ENCODE peak calls at places on chromosomes 11 and 22, in four cellular contexts. One of them, this sample, is unnamed.
A peak's percentile ranks its signal among the peaks of the same experiment; 100 is the strongest.

GRCh38 chr22:32407936-32408335 is 4.1 kb downstream of the RTCB start:
- DNase-seq in fibroblast of pulmonary artery: no peak
- DNase-seq in stomach: no peak
- DNase-seq in uterus: no peak
- DNase-seq in this sample: no peak

GRCh38 chr22:27207907-27208306 is 550.5 kb downstream of the MIAT start:
- DNase-seq in fibroblast of pulmonary artery: peak; percentile 43
- DNase-seq in stomach: no peak
- DNase-seq in uterus: no peak
- DNase-seq in this sample: no peak

GRCh38 chr11:130454495-130455262 is 6.2 kb downstream of the ADAMTS15 start:
- DNase-seq in fibroblast of pulmonary artery: no peak
- DNase-seq in stomach: no peak
- DNase-seq in uterus: no peak
- DNase-seq in this sample: no peak

GRCh38 chr11:69002101-69002742 is 10.8 kb downstream of the MRGPRF start:
- DNase-seq in uterus: no peak
- DNase-seq in fibroblast of pulmonary artery: no peak
- DNase-seq in stomach: no peak
- DNase-seq in this sample: no peak

GRCh38 chr11:11396290-11397042 is 43.4 kb upstream of the CSNK2A3 start:
- DNase-seq in stomach: no peak
- DNase-seq in fibroblast of pulmonary artery: peak; percentile 95
- DNase-seq in uterus: peak; percentile 70
- DNase-seq in this sample: no peak

GRCh38 chr11:75577198-75577597 is 15.1 kb downstream of the SERPINH1 start:
- DNase-seq in uterus: peak; percentile 66
- DNase-seq in fibroblast of pulmonary artery: no peak
- DNase-seq in stomach: peak; percentile 52
- DNase-seq in this sample: no peak

GRCh38 chr22:33605686-33606085 is 314.6 kb downstream of the LARGE1 start:
- DNase-seq in fibroblast of pulmonary artery: no peak
- DNase-seq in uterus: no peak
- DNase-seq in stomach: peak; percentile 70
- DNase-seq in this sample: no peak

GRCh38 chr22:21587803-21588611 is 20.5 kb downstream of the UBE2L3 start:
- DNase-seq in stomach: no peak
- DNase-seq in fibroblast of pulmonary artery: peak; percentile 34
- DNase-seq in uterus: no peak
- DNase-seq in this sample: no peak

GRCh38 chr11:123231263-123231662 is 36.2 kb upstream of the CLMP start:
- DNase-seq in fibroblast of pulmonary artery: peak; percentile 35
- DNase-seq in stomach: no peak
- DNase-seq in uterus: no peak
- DNase-seq in this sample: no peak

GRCh38 chr11:107713009-107713408 is 1.2 kb upstream of the SLN start:
- DNase-seq in uterus: no peak
- DNase-seq in fibroblast of pulmonary artery: no peak
- DNase-seq in stomach: no peak
- DNase-seq in this sample: no peak

GRCh38 chr22:38751422-38752346 is 4.1 kb downstream of the SUN2 start:
- DNase-seq in stomach: peak; percentile 63
- DNase-seq in uterus: no peak
- DNase-seq in fibroblast of pulmonary artery: no peak
- DNase-seq in this sample: no peak

GRCh38 chr22:47200273-47201051 is 438.0 kb downstream of the TBC1D22A start:
- DNase-seq in uterus: no peak
- DNase-seq in fibroblast of pulmonary artery: peak; percentile 32
- DNase-seq in stomach: peak; percentile 25
- DNase-seq in this sample: no peak

GRCh38 chr22:47199949-47200272 is 437.5 kb downstream of the TBC1D22A start:
- DNase-seq in fibroblast of pulmonary artery: no peak
- DNase-seq in uterus: no peak
- DNase-seq in stomach: no peak
- DNase-seq in this sample: no peak

GRCh38 chr22:47197735-47198500 is 435.5 kb downstream of the TBC1D22A start:
- DNase-seq in stomach: peak; percentile 20
- DNase-seq in fibroblast of pulmonary artery: no peak
- DNase-seq in uterus: no peak
- DNase-seq in this sample: no peak

GRCh38 chr22:47198801-47199251 is 436.4 kb downstream of the TBC1D22A start:
- DNase-seq in uterus: no peak
- DNase-seq in fibroblast of pulmonary artery: no peak
- DNase-seq in stomach: peak; percentile 21
- DNase-seq in this sample: peak; percentile 31

DNA sequence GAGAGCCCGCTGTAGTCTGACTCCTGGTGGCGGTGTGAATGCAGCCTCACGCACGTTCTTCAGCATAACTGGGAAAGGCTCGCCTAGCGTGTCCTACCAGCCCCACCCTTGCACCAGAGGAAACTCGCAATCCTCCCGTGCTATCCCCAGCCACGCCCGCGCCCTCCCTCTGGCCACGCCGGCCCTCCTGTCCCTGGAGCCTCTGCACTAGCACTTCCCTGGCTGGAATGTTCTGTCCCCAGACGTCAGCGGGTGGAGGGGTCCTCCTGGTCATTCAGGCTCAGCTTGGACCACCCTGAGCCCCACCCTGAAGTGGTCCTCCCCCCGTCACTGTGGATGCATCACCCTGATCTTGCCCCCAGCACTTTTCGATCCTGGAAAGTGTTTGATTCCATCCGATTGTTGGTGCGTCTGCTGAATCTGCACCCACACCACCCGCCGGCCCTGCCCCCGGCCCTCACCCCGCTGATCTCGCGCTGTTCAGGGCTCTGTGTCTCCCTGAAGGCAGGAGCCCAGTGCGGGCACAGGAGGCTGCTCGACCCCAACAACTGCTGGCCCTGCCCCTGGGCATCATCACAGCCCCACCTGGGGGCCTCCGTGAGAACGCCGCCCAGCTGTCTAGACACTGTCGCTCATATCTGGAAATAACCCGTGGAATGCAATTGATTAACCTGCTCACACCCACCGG is 437.0 kb downstream of the TBC1D22A start:
- DNase-seq in fibroblast of pulmonary artery: no peak
- DNase-seq in uterus: no peak
- DNase-seq in stomach: peak; percentile 21
- DNase-seq in this sample: peak; percentile 34
- TF ChIP-seq CTCF in fibroblast of pulmonary artery: no peak
- TF ChIP-seq CTCF in uterus: no peak
- TF ChIP-seq CTCF in stomach: no peak
- TF ChIP-seq CTCF in this sample: no peak

DNA sequence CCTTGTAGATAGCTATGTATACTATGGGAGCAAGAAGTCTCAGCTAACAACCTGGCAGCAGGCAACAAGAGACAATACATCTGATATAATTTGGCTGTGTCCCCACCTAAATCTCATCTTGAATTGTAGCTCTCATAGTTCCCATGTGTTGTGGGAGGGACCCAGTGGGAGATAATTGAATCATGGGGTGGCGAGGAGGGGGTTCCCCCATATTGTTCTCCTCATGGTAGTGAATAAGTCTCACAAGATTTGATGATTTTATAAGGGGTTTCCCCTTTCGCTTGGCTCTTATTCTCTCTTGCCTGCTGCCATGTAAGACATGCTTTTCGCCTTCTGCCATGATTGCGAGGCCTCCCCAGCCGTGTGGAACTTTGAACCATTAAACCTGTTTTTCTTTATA is 6.2 kb downstream of the DNAJC24 start:
- DNase-seq in stomach: no peak
- DNase-seq in uterus: no peak
- DNase-seq in fibroblast of pulmonary artery: no peak
- DNase-seq in this sample: no peak
- TF ChIP-seq CTCF in stomach: no peak
- TF ChIP-seq CTCF in uterus: no peak
- TF ChIP-seq CTCF in fibroblast of pulmonary artery: no peak
- TF ChIP-seq CTCF in this sample: no peak

DNA sequence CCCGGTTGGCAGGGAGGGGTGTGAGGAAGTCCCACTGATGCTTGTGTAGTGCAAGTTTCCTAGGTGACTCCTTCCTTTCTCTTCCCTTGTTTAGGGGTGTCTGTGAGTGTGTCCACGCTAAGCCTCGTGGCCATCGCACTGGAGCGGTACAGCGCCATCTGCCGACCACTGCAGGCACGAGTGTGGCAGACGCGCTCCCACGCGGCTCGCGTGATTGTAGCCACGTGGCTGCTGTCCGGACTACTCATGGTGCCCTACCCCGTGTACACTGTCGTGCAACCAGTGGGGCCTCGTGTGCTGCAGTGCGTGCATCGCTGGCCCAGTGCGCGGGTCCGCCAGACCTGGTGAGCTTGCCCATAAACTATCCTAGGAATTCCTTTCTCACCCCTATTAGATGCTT is 10.4 kb downstream of the CCKBR start:
- DNase-seq in stomach: no peak
- DNase-seq in fibroblast of pulmonary artery: no peak
- DNase-seq in uterus: no peak
- DNase-seq in this sample: no peak
- TF ChIP-seq CTCF in stomach: no peak
- TF ChIP-seq CTCF in fibroblast of pulmonary artery: no peak
- TF ChIP-seq CTCF in uterus: no peak
- TF ChIP-seq CTCF in this sample: no peak

DNA sequence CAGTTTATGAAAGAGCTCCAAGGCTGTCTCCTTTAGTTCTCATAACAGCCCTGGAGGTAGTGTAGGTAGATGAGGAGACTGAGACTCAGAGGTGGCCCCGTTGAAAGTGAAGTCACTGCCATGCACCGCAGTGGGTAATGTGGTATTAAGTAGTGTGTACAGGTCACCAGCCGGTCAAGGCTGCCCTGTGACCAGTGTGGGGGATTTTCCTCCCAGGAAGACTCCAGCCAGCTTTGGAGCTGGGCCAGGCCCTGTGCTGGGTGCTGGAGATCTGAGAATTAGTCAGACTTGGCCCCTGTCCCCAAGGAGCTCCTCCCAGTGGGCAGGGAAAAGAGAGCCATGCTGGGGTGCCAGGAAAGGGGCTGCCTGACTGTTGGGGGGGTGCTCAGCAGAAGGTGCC is 5.3 kb downstream of the OMP start:
- DNase-seq in stomach: peak; percentile 81
- DNase-seq in uterus: peak; percentile 65
- DNase-seq in fibroblast of pulmonary artery: peak; percentile 91
- DNase-seq in this sample: no peak
- TF ChIP-seq CTCF in stomach: no peak
- TF ChIP-seq CTCF in uterus: no peak
- TF ChIP-seq CTCF in fibroblast of pulmonary artery: no peak
- TF ChIP-seq CTCF in this sample: no peak

GRCh38 chr11:125429807-125430678 is 66.0 kb downstream of the FEZ1 start:
- DNase-seq in uterus: no peak
- DNase-seq in stomach: no peak
- DNase-seq in fibroblast of pulmonary artery: no peak
- DNase-seq in this sample: no peak

GRCh38 chr11:125431009-125431408 is 65.1 kb downstream of the FEZ1 start:
- DNase-seq in uterus: no peak
- DNase-seq in stomach: no peak
- DNase-seq in fibroblast of pulmonary artery: no peak
- DNase-seq in this sample: no peak

GRCh38 chr11:125426818-125427528 is 69.1 kb downstream of the FEZ1 start:
- DNase-seq in stomach: no peak
- DNase-seq in uterus: no peak
- DNase-seq in fibroblast of pulmonary artery: no peak
- DNase-seq in this sample: no peak

GRCh38 chr11:125429174-125429707 is 66.8 kb downstream of the FEZ1 start:
- DNase-seq in fibroblast of pulmonary artery: peak; percentile 71
- DNase-seq in stomach: peak; percentile 51
- DNase-seq in uterus: peak; percentile 44
- DNase-seq in this sample: peak; percentile 71

DNA sequence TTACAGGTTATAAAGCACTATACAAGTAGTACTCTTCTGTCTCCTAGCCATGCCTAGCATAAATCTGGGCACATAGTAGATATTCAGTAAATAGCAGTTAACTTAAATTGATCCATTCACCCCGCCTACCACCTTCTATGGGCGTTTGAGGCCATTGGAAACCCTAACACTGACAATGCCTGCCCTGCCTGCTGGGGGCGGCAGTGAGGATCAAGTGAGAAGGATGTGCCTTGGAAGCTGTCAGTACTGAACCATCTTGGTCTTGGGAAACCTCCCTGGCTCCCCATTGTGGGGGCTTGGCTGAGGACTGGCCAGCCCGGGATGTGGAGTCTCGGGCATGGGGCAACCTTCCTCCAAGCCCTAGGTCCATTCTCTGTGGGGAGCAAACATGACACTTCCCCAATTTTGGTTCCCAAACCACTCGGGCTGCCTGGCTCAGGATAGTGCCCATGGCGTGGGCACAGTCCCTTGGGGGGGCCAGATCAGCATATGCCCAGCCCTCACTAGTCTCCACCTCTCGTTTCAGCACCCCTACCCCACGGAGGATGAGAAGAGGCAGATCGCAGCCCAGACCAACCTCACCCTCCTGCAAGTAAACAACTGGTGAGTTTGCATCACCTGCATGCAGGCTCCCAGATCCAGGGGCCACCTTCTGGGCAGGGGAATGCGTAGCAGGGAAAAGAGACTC is 67.4 kb downstream of the FEZ1 start:
- DNase-seq in stomach: no peak
- DNase-seq in uterus: no peak
- DNase-seq in fibroblast of pulmonary artery: no peak
- DNase-seq in this sample: no peak
- TF ChIP-seq CTCF in stomach: no peak
- TF ChIP-seq CTCF in uterus: no peak
- TF ChIP-seq CTCF in fibroblast of pulmonary artery: peak; percentile 11
- TF ChIP-seq CTCF in this sample: no peak